ENCODE peak calls at places on chromosomes 5 and 9, in seven cellular contexts. I, X, Z, G, P, J and E are unnamed samples.

GRCh38 chr9:15135167-15135792 is 171.7 kb downstream of the TTC39B start:
- DNase-seq in I (peak; percentile 59), X (peak; percentile 73), Z (peak; percentile 83), G (no peak), P (peak; percentile 67), J (peak; percentile 49), E (peak; percentile 63)

GRCh38 chr5:139897982-139898381 is 102.4 kb downstream of the PSD2 start:
- DNase-seq in I (no peak), X (no peak), Z (no peak), G (no peak), P (no peak), J (no peak), E (no peak)

GRCh38 chr5:96652769-96653455 is 9.3 kb upstream of the CAST start:
- DNase-seq in I (no peak), X (no peak), Z (peak; percentile 48), G (no peak), P (peak; percentile 23), J (no peak), E (no peak)

GRCh38 chr5:501040-501832 is 23.0 kb downstream of the SLC9A3 start:
- DNase-seq in I (no peak), X (no peak), Z (no peak), G (no peak), P (no peak), J (no peak), E (peak; percentile 6)

GRCh38 chr5:134145779-134146581 is 30.8 kb downstream of the SKP1 start:
- DNase-seq in I (peak; percentile 35), X (peak; percentile 85), Z (peak; percentile 88), G (no peak), P (peak; percentile 69), J (peak; percentile 84), E (peak; percentile 91)

GRCh38 chr5:167049771-167050567 is 1241.5 kb upstream of the WWC1 start:
- DNase-seq in I (no peak), X (no peak), Z (peak; percentile 52), G (no peak), P (no peak), J (no peak), E (no peak)

GRCh38 chr9:79471577-79472543 is 99.9 kb upstream of the TLE4 start:
- DNase-seq in I (no peak), X (peak; percentile 61), Z (no peak), G (no peak), P (peak; percentile 63), J (peak; percentile 38), E (no peak)

GRCh38 chr9:110911659-110912473 is 126.4 kb downstream of the LPAR1 start:
- DNase-seq in I (no peak), X (no peak), Z (no peak), G (no peak), P (peak; percentile 41), J (no peak), E (no peak)

GRCh38 chr9:129111762-129112151 is 542 bp downstream of the PTPA start:
- DNase-seq in I (no peak), X (no peak), Z (peak; percentile 51), G (no peak), P (peak; percentile 5), J (peak; percentile 49), E (peak; percentile 44)

GRCh38 chr9:106885451-106885850 is 22.5 kb downstream of the ZNF462 start:
- DNase-seq in I (no peak), X (no peak), Z (no peak), G (no peak), P (peak; percentile 88), J (no peak), E (no peak)

GRCh38 chr9:87267701-87268100 is 230.0 kb upstream of the DAPK1 start:
- DNase-seq in I (no peak), X (peak; percentile 74), Z (no peak), G (no peak), P (peak; percentile 59), J (no peak), E (no peak)

GRCh38 chr9:130351343-130351742 is 85.8 kb downstream of the HMCN2 start:
- DNase-seq in I (no peak), X (no peak), Z (no peak), G (no peak), P (no peak), J (no peak), E (no peak)

GRCh38 chr9:109307380-109308240 is 13.2 kb downstream of the EPB41L4B start:
- DNase-seq in I (no peak), X (no peak), Z (no peak), G (no peak), P (no peak), J (peak; percentile 90), E (no peak)

GRCh38 chr9:108259917-108260675 is 595.7 kb downstream of the ACTL7B start:
- DNase-seq in I (no peak), X (no peak), Z (no peak), G (no peak), P (no peak), J (no peak), E (no peak)

GRCh38 chr5:134133995-134134541 is 19.6 kb downstream of the TCF7 start:
- DNase-seq in I (no peak), X (no peak), Z (no peak), G (no peak), P (no peak), J (no peak), E (no peak)

GRCh38 chr9:126591083-126591482 is 22.6 kb upstream of the LMX1B start:
- DNase-seq in I (no peak), X (no peak), Z (no peak), G (no peak), P (no peak), J (no peak), E (no peak)

GRCh38 chr9:96495341-96495740 is 45.4 kb downstream of the HABP4 start:
- DNase-seq in I (peak; percentile 63), X (no peak), Z (no peak), G (no peak), P (peak; percentile 71), J (no peak), E (no peak)

GRCh38 chr5:119327018-119327417 is 28.8 kb upstream of the TNFAIP8 start:
- DNase-seq in I (no peak), X (no peak), Z (no peak), G (no peak), P (no peak), J (peak; percentile 20), E (no peak)

GRCh38 chr5:38453506-38453905 is 102.9 kb downstream of the LIFR start:
- DNase-seq in I (no peak), X (no peak), Z (no peak), G (no peak), P (no peak), J (no peak), E (no peak)

GRCh38 chr9:87543251-87543650 is 45.6 kb downstream of the DAPK1 start:
- DNase-seq in I (no peak), X (no peak), Z (no peak), G (no peak), P (no peak), J (no peak), E (no peak)

GRCh38 chr5:150289551-150290390 is at the start of gene CAMK2A:
- DNase-seq in I (no peak), X (no peak), Z (peak; percentile 60), G (no peak), P (no peak), J (no peak), E (no peak)

GRCh38 chr9:109500421-109500974 is 2.4 kb upstream of the PTPN3 start:
- DNase-seq in I (no peak), X (no peak), Z (no peak), G (no peak), P (no peak), J (no peak), E (no peak)

DNA sequence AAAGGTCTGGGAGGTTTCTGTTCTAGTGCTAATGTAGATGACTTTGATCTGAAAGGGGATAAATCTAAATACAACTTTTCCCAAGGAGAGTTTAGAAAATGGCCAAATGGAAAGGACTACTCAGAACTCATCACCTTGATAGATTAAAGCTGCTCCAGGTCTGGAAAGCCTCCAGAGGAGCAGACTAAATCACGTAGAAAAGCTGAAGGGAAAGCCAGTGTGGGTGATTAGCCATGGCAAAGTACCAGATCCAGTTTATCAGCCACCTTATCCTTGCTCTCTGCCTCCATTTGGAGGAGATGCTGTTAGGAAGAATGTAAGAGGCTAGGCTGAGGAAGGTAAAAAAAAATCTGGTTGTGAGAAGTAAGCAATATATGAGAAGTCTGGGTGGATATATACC is 120.7 kb upstream of the RAI14 start:
- DNase-seq in I (no peak), X (no peak), Z (no peak), G (no peak), P (no peak), J (no peak), E (no peak)
- TF ChIP-seq CTCF in I (no peak), X (no peak), Z (no peak), G (no peak), P (no peak), J (no peak), E (no peak)

DNA sequence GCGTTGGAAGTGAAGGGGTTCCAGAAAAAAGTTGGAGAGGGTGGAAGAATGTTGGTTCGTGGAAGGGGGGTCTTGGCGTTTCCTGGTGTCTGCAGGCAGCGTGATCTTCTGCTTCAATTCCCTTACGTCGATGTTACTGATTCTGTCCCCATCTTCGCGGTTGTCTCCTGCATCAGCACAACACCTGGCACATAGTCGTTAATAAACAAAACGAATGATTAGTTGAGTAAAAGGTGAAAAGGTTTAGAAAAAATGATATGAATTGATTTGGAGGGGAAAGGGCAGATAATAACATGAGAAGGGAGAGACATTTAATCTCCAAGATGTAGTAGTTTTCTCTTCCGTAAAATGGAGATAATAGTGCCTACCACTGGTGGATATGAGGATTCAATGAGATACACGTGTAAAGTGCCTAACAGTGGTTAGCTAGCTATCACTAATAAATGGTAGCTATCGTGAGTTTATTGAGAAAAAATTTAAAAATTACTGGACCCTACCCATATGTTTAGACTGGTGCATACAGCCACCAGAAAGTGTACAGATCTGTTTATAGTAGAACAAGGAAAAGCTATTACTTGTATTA is 556 bp downstream of the MTREX start:
- DNase-seq in I (peak; percentile 4), X (no peak), Z (no peak), G (no peak), P (peak; percentile 22), J (peak; percentile 13), E (peak; percentile 5)
- TF ChIP-seq CTCF in I (peak; percentile 3), X (no peak), Z (no peak), G (no peak), P (peak; percentile 33), J (no peak), E (no peak)

GRCh38 chr5:164748861-164749260 is 1243.4 kb downstream of the MAT2B start:
- DNase-seq in I (no peak), X (no peak), Z (no peak), G (no peak), P (no peak), J (no peak), E (no peak)

GRCh38 chr5:164753434-164753833 is 1248.0 kb downstream of the MAT2B start:
- DNase-seq in I (no peak), X (no peak), Z (no peak), G (no peak), P (no peak), J (no peak), E (no peak)
- TF ChIP-seq CTCF in I (no peak), X (no peak), Z (no peak), G (no peak), P (no peak), J (no peak), E (no peak)

DNA sequence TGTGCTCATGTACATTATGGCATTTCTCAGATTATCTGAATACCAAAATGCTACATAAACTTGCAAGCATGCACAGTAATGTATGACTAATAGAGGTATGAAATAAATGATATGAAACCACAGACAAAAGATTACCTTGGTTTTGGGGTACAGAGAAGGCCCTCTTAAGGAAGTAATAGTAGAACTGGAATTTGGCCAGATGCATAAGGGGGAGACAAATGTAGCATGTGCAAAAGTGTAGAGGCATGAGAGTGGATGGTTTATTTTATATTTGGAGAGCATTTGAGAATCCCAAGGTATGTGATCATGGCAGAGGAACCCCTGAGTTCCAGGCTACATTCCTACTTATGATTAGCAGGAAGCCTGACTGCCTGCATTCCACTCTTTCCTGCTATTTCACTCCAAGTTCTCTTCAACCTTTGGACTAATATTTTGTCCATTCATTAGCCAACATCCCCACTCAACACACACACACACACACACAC is 74.2 kb downstream of the MAMDC2 start:
- DNase-seq in I (no peak), X (no peak), Z (no peak), G (no peak), P (peak; percentile 45), J (no peak), E (no peak)
- TF ChIP-seq CTCF in I (no peak), X (no peak), Z (no peak), G (no peak), P (no peak), J (no peak), E (no peak)